ENCODE peak calls at places on chromosomes 1 and 21, in seven cellular contexts. One of them, this sample, is unnamed.

GRCh38 chr1:17167041-17167782 is 37.7 kb upstream of the PADI1 start:
- DNase-seq in neural progenitor cell: no peak
- DNase-seq in thoracic aorta: no peak
- DNase-seq in GM23248: peak
- DNase-seq in body of pancreas: no peak
- DNase-seq in dorsolateral prefrontal cortex: no peak
- DNase-seq in testis: no peak
- DNase-seq in this sample: no peak

GRCh38 chr1:9996624-9997582 is at the start of gene RBP7:
- DNase-seq in neural progenitor cell: peak
- DNase-seq in thoracic aorta: no peak
- DNase-seq in GM23248: peak
- DNase-seq in body of pancreas: peak
- DNase-seq in dorsolateral prefrontal cortex: no peak
- DNase-seq in testis: peak
- DNase-seq in this sample: no peak

GRCh38 chr1:15963968-15964648 is 11.8 kb downstream of the ZBTB17 start:
- DNase-seq in neural progenitor cell: no peak
- DNase-seq in thoracic aorta: no peak
- DNase-seq in GM23248: no peak
- DNase-seq in body of pancreas: no peak
- DNase-seq in dorsolateral prefrontal cortex: no peak
- DNase-seq in testis: no peak
- DNase-seq in this sample: no peak

GRCh38 chr1:115168026-115168425 is 78.7 kb upstream of the TSPAN2 start:
- DNase-seq in neural progenitor cell: no peak
- DNase-seq in thoracic aorta: no peak
- DNase-seq in GM23248: peak
- DNase-seq in body of pancreas: no peak
- DNase-seq in dorsolateral prefrontal cortex: no peak
- DNase-seq in testis: no peak
- DNase-seq in this sample: no peak

GRCh38 chr1:86648255-86648654 is 56.1 kb upstream of the SH3GLB1 start:
- DNase-seq in neural progenitor cell: no peak
- DNase-seq in thoracic aorta: no peak
- DNase-seq in GM23248: peak
- DNase-seq in body of pancreas: no peak
- DNase-seq in dorsolateral prefrontal cortex: no peak
- DNase-seq in testis: no peak
- DNase-seq in this sample: no peak

GRCh38 chr1:59673575-59674467 is 140.9 kb upstream of the HOOK1 start:
- DNase-seq in neural progenitor cell: no peak
- DNase-seq in thoracic aorta: no peak
- DNase-seq in GM23248: no peak
- DNase-seq in body of pancreas: peak
- DNase-seq in dorsolateral prefrontal cortex: no peak
- DNase-seq in testis: no peak
- DNase-seq in this sample: no peak

GRCh38 chr1:53155945-53156344 is 13.5 kb upstream of the SLC1A7 start:
- DNase-seq in neural progenitor cell: no peak
- DNase-seq in thoracic aorta: no peak
- DNase-seq in GM23248: no peak
- DNase-seq in body of pancreas: no peak
- DNase-seq in dorsolateral prefrontal cortex: no peak
- DNase-seq in testis: no peak
- DNase-seq in this sample: peak

GRCh38 chr1:58290685-58291372 is 255.7 kb downstream of the OMA1 start:
- DNase-seq in neural progenitor cell: peak
- DNase-seq in thoracic aorta: no peak
- DNase-seq in GM23248: peak
- DNase-seq in body of pancreas: no peak
- DNase-seq in dorsolateral prefrontal cortex: no peak
- DNase-seq in testis: peak
- DNase-seq in this sample: no peak

GRCh38 chr1:243264718-243265117 is 8.9 kb downstream of the SDCCAG8 start:
- DNase-seq in neural progenitor cell: no peak
- DNase-seq in thoracic aorta: no peak
- DNase-seq in GM23248: peak
- DNase-seq in body of pancreas: no peak
- DNase-seq in dorsolateral prefrontal cortex: no peak
- DNase-seq in testis: no peak
- DNase-seq in this sample: no peak

GRCh38 chr1:39900662-39901485 is 843 bp downstream of the MYCL start:
- DNase-seq in neural progenitor cell: peak
- DNase-seq in thoracic aorta: no peak
- DNase-seq in GM23248: peak
- DNase-seq in body of pancreas: peak
- DNase-seq in dorsolateral prefrontal cortex: no peak
- DNase-seq in testis: no peak
- DNase-seq in this sample: no peak

GRCh38 chr1:204455831-204456145 is 38.8 kb downstream of the PIK3C2B start:
- DNase-seq in neural progenitor cell: peak
- DNase-seq in thoracic aorta: no peak
- DNase-seq in GM23248: no peak
- DNase-seq in body of pancreas: no peak
- DNase-seq in dorsolateral prefrontal cortex: no peak
- DNase-seq in testis: no peak
- DNase-seq in this sample: no peak

GRCh38 chr21:44533121-44533890 is 6.7 kb downstream of the KRTAP10-1 start:
- DNase-seq in neural progenitor cell: no peak
- DNase-seq in thoracic aorta: no peak
- DNase-seq in GM23248: no peak
- DNase-seq in body of pancreas: peak
- DNase-seq in dorsolateral prefrontal cortex: peak
- DNase-seq in testis: no peak
- DNase-seq in this sample: no peak

GRCh38 chr1:40153073-40153770 is 8.0 kb upstream of the RLF start:
- DNase-seq in neural progenitor cell: peak
- DNase-seq in thoracic aorta: no peak
- DNase-seq in GM23248: peak
- DNase-seq in body of pancreas: peak
- DNase-seq in dorsolateral prefrontal cortex: no peak
- DNase-seq in testis: peak
- DNase-seq in this sample: no peak

GRCh38 chr1:171226757-171227370 is 21.4 kb upstream of the FMO1 start:
- DNase-seq in neural progenitor cell: peak
- DNase-seq in thoracic aorta: no peak
- DNase-seq in GM23248: peak
- DNase-seq in body of pancreas: peak
- DNase-seq in dorsolateral prefrontal cortex: no peak
- DNase-seq in testis: peak
- DNase-seq in this sample: no peak

GRCh38 chr1:227299688-227300087 is 18.6 kb downstream of the CDC42BPA start:
- DNase-seq in neural progenitor cell: no peak
- DNase-seq in thoracic aorta: no peak
- DNase-seq in GM23248: peak
- DNase-seq in body of pancreas: no peak
- DNase-seq in dorsolateral prefrontal cortex: no peak
- DNase-seq in testis: no peak
- DNase-seq in this sample: no peak
- H3K27ac ChIP-seq in neural progenitor cell: no peak
- H3K27ac ChIP-seq in thoracic aorta: peak
- H3K27ac ChIP-seq in GM23248: peak
- H3K27ac ChIP-seq in body of pancreas: peak
- H3K27ac ChIP-seq in dorsolateral prefrontal cortex: peak
- H3K27ac ChIP-seq in testis: no peak
- H3K27ac ChIP-seq in this sample: no peak

GRCh38 chr1:67815303-67816095 is 17.8 kb downstream of the GNG12 start:
- DNase-seq in neural progenitor cell: no peak
- DNase-seq in thoracic aorta: no peak
- DNase-seq in GM23248: no peak
- DNase-seq in body of pancreas: no peak
- DNase-seq in dorsolateral prefrontal cortex: no peak
- DNase-seq in testis: no peak
- DNase-seq in this sample: no peak

GRCh38 chr1:67817319-67817718 is 15.9 kb downstream of the GNG12 start:
- DNase-seq in neural progenitor cell: no peak
- DNase-seq in thoracic aorta: no peak
- DNase-seq in GM23248: no peak
- DNase-seq in body of pancreas: no peak
- DNase-seq in dorsolateral prefrontal cortex: no peak
- DNase-seq in testis: no peak
- DNase-seq in this sample: no peak

GRCh38 chr1:67814121-67814772 is 19.0 kb downstream of the GNG12 start:
- DNase-seq in neural progenitor cell: no peak
- DNase-seq in thoracic aorta: no peak
- DNase-seq in GM23248: peak
- DNase-seq in body of pancreas: no peak
- DNase-seq in dorsolateral prefrontal cortex: no peak
- DNase-seq in testis: no peak
- DNase-seq in this sample: no peak

GRCh38 chr1:67816506-67816905 is 16.8 kb downstream of the GNG12 start:
- DNase-seq in neural progenitor cell: no peak
- DNase-seq in thoracic aorta: no peak
- DNase-seq in GM23248: no peak
- DNase-seq in body of pancreas: no peak
- DNase-seq in dorsolateral prefrontal cortex: no peak
- DNase-seq in testis: no peak
- DNase-seq in this sample: no peak

DNA sequence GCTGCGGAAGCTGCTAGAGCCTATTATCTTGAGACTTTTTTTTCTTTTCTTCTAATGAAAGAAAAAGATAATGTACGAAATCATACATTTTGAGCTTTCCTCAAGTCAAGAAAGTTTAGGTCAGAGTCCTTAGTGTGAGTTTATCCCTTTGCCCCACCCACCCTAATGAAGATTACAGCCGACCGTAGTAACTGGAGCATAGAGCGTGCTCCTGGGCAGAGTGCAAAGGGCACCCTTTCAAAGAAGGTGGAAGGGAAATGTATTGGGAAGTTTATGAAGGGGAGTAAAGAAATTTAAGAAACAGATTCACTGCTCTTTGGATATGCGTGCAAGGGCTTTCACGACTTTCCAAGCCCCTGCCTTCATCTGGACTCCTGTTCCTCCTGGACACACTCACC is 17.2 kb downstream of the GNG12 start:
- DNase-seq in neural progenitor cell: no peak
- DNase-seq in thoracic aorta: no peak
- DNase-seq in GM23248: no peak
- DNase-seq in body of pancreas: no peak
- DNase-seq in dorsolateral prefrontal cortex: no peak
- DNase-seq in testis: no peak
- DNase-seq in this sample: no peak
- H3K27ac ChIP-seq in neural progenitor cell: no peak
- H3K27ac ChIP-seq in thoracic aorta: peak
- H3K27ac ChIP-seq in GM23248: no peak
- H3K27ac ChIP-seq in body of pancreas: peak
- H3K27ac ChIP-seq in dorsolateral prefrontal cortex: no peak
- H3K27ac ChIP-seq in testis: no peak
- H3K27ac ChIP-seq in this sample: peak

GRCh38 chr1:238340989-238341388 is 450.3 kb upstream of the ZP4 start:
- DNase-seq in neural progenitor cell: no peak
- DNase-seq in thoracic aorta: no peak
- DNase-seq in GM23248: no peak
- DNase-seq in body of pancreas: no peak
- DNase-seq in dorsolateral prefrontal cortex: no peak
- DNase-seq in testis: no peak
- DNase-seq in this sample: no peak

GRCh38 chr1:238341395-238341794 is 450.7 kb upstream of the ZP4 start:
- DNase-seq in neural progenitor cell: no peak
- DNase-seq in thoracic aorta: no peak
- DNase-seq in GM23248: no peak
- DNase-seq in body of pancreas: no peak
- DNase-seq in dorsolateral prefrontal cortex: no peak
- DNase-seq in testis: no peak
- DNase-seq in this sample: no peak

GRCh38 chr1:238346340-238346739 is 455.6 kb upstream of the ZP4 start:
- DNase-seq in neural progenitor cell: no peak
- DNase-seq in thoracic aorta: no peak
- DNase-seq in GM23248: no peak
- DNase-seq in body of pancreas: no peak
- DNase-seq in dorsolateral prefrontal cortex: no peak
- DNase-seq in testis: no peak
- DNase-seq in this sample: no peak

GRCh38 chr1:238343869-238344268 is 453.1 kb upstream of the ZP4 start:
- DNase-seq in neural progenitor cell: no peak
- DNase-seq in thoracic aorta: no peak
- DNase-seq in GM23248: no peak
- DNase-seq in body of pancreas: no peak
- DNase-seq in dorsolateral prefrontal cortex: no peak
- DNase-seq in testis: no peak
- DNase-seq in this sample: no peak

DNA sequence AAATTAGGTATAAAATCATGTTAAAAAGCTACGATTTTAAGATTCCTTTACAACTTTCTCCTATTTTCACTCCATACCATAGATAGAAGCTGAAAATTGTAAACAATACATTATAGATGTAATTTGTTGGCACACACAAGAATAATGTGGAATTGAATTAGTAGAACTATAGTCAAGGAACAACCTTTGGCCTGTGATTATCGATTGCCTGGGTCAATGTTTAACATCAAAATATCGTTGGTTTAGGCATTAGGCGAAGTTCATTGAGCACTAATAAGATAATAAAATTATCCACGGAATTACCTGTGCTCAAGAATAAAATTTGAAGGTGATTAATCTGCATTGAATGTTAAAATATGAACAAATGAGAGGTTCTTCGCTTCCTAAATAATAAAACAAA is 455.1 kb upstream of the ZP4 start:
- DNase-seq in neural progenitor cell: no peak
- DNase-seq in thoracic aorta: no peak
- DNase-seq in GM23248: no peak
- DNase-seq in body of pancreas: no peak
- DNase-seq in dorsolateral prefrontal cortex: no peak
- DNase-seq in testis: no peak
- DNase-seq in this sample: no peak
- H3K27ac ChIP-seq in neural progenitor cell: no peak
- H3K27ac ChIP-seq in thoracic aorta: no peak
- H3K27ac ChIP-seq in GM23248: no peak
- H3K27ac ChIP-seq in body of pancreas: no peak
- H3K27ac ChIP-seq in dorsolateral prefrontal cortex: no peak
- H3K27ac ChIP-seq in testis: no peak
- H3K27ac ChIP-seq in this sample: no peak

DNA sequence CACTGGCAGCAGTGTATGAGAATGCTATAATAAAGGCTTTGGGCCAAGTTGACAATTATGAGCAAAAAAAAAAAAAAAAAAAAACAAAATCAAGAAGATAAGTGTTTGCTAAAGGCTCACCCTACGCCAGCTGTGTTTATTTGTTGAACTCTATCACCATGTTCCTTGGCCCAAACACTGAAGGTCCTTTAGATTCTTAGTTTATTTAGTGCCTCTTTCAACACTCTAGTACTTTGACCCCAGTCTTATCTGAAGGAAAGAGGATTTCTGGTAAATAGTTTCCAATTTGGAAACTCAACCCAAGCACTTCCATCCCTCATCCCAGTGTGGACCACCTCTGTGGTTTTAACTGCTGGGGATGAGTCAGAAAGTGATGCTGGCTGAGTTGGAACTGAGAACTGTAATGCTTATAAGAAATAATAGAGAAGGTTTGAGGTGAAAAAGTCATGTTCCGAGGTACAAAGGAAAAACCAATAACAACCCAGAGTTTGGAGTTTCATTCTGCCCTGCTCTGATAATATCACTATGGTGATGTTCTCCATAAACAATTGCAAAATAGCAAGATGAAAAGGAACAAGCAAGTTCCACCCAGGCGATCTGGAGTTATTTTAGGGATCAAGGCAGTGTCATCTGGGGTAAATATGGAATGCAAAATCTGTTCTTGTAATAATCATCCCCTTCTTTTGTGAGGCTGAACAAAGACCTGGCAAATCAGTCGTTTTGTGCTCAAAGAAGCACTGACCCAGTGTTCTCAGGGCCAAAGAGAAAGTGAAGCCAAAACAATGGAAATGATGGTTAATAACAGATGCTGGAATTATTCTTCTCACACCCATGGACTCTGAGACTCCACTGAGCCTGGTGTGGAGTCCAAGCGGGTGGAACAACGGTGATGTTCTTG is 19.7 kb upstream of the CAPZB start:
- DNase-seq in neural progenitor cell: no peak
- DNase-seq in thoracic aorta: no peak
- DNase-seq in GM23248: peak
- DNase-seq in body of pancreas: no peak
- DNase-seq in dorsolateral prefrontal cortex: no peak
- DNase-seq in testis: peak
- DNase-seq in this sample: no peak
- H3K27ac ChIP-seq in neural progenitor cell: no peak
- H3K27ac ChIP-seq in thoracic aorta: peak
- H3K27ac ChIP-seq in GM23248: peak
- H3K27ac ChIP-seq in body of pancreas: peak
- H3K27ac ChIP-seq in dorsolateral prefrontal cortex: peak
- H3K27ac ChIP-seq in testis: no peak
- H3K27ac ChIP-seq in this sample: peak